ENCODE peak calls at places on chromosomes 12 and 14, in seven cellular contexts. F, X, C, H, I, O and J are unnamed samples.

GRCh38 chr12:94263011-94263786 is 114.8 kb downstream of the PLXNC1 start:
- DNase-seq in C (no peak), I (peak), O (no peak), X (peak), H (peak), F (no peak), J (no peak)

GRCh38 chr14:52051251-52051650 is 17.6 kb downstream of the NID2 start:
- DNase-seq in X (no peak), C (no peak), O (no peak), I (no peak), F (no peak), H (no peak), J (peak)

GRCh38 chr14:73027546-73027945 is 640 bp upstream of the ZFYVE1 start:
- DNase-seq in O (no peak), I (no peak), X (no peak), C (no peak), H (no peak), F (no peak), J (no peak)

GRCh38 chr14:51182166-51182565 is 57.9 kb upstream of the TMX1 start:
- DNase-seq in O (no peak), X (no peak), H (no peak), C (no peak), I (no peak), F (no peak), J (no peak)

GRCh38 chr14:67187826-67188225 is 1.4 kb upstream of the GARIN2 start:
- DNase-seq in O (no peak), C (peak), X (no peak), F (no peak), H (no peak), I (no peak), J (no peak)

GRCh38 chr12:76489737-76490136 is 69.8 kb downstream of the OSBPL8 start:
- DNase-seq in O (no peak), H (no peak), X (no peak), I (no peak), C (no peak), F (no peak), J (no peak)

GRCh38 chr12:91579516-91580263 is 397.1 kb upstream of the DCN start:
- DNase-seq in X (no peak), I (no peak), C (no peak), H (no peak), O (no peak), F (no peak), J (no peak)

GRCh38 chr14:40221428-40221827 is 789.2 kb upstream of the FBXO33 start:
- DNase-seq in F (no peak), I (no peak), H (no peak), X (no peak), O (peak), C (no peak), J (no peak)

GRCh38 chr12:80041071-80041470 is 58.3 kb upstream of the OTOGL start:
- DNase-seq in O (no peak), C (no peak), I (no peak), H (no peak), F (no peak), X (no peak), J (no peak)

GRCh38 chr14:77119852-77120251 is 21.7 kb downstream of the ZDHHC22 start:
- DNase-seq in C (no peak), F (no peak), H (no peak), X (no peak), I (no peak), O (no peak), J (no peak)

GRCh38 chr12:123398177-123398916 is 14.4 kb downstream of the KMT5A start:
- DNase-seq in O (peak), H (no peak), I (no peak), C (no peak), X (no peak), F (no peak), J (no peak)

GRCh38 chr14:104101086-104101621 is 15.7 kb downstream of the ASPG start:
- DNase-seq in I (no peak), O (peak), F (no peak), H (peak), C (no peak), X (no peak), J (no peak)

GRCh38 chr14:42550282-42550681 is 943.6 kb downstream of the LRFN5 start:
- DNase-seq in I (no peak), H (no peak), X (no peak), C (no peak), F (no peak), O (no peak), J (no peak)

GRCh38 chr12:83039413-83039812 is 352.7 kb downstream of the TMTC2 start:
- DNase-seq in X (no peak), O (no peak), C (no peak), F (no peak), I (no peak), H (no peak), J (no peak)

GRCh38 chr12:2336409-2336829 is 283.6 kb downstream of the CACNA1C start:
- DNase-seq in I (no peak), O (no peak), F (no peak), X (peak), H (no peak), C (peak), J (no peak)

GRCh38 chr12:6708968-6709394 is 8.4 kb upstream of the PIANP start:
- DNase-seq in H (peak), X (no peak), F (no peak), O (no peak), I (no peak), C (no peak), J (no peak)

GRCh38 chr12:9673404-9674225 is 4.1 kb downstream of the CLEC2D start:
- DNase-seq in H (peak), C (peak), F (no peak), O (no peak), X (no peak), I (peak), J (no peak)

GRCh38 chr12:23006413-23006812 is 381.4 kb downstream of the ETNK1 start:
- DNase-seq in H (no peak), I (no peak), X (no peak), F (no peak), O (no peak), C (no peak), J (no peak)

GRCh38 chr14:27672047-27672446 is 1074.2 kb upstream of the NOVA1 start:
- DNase-seq in O (no peak), I (peak), X (no peak), F (no peak), H (no peak), C (no peak), J (no peak)

GRCh38 chr14:32438511-32438910 is 109.4 kb downstream of the AKAP6 start:
- DNase-seq in X (no peak), O (no peak), I (no peak), C (no peak), H (no peak), F (no peak), J (no peak)

GRCh38 chr14:71471604-71472003 is 460.6 kb upstream of the RGS6 start:
- DNase-seq in H (no peak), F (no peak), O (no peak), X (no peak), C (no peak), I (no peak), J (no peak)

GRCh38 chr12:89918172-89918880 is 209.7 kb upstream of the ATP2B1 start:
- DNase-seq in O (no peak), I (no peak), C (no peak), F (no peak), X (no peak), H (no peak), J (no peak)

GRCh38 chr12:12999959-13000615 is at the start of gene HEBP1:
- DNase-seq in I (peak), F (no peak), O (peak), X (peak), C (peak), H (peak), J (peak)

GRCh38 chr12:124324803-124325705 is 30.2 kb downstream of the RFLNA start:
- DNase-seq in X (no peak), H (no peak), F (no peak), O (no peak), I (no peak), C (no peak), J (no peak)

GRCh38 chr14:61750708-61751474 is 11.3 kb upstream of the SNAPC1 start:
- DNase-seq in I (peak), F (peak), X (peak), C (peak), H (peak), O (peak), J (peak)

GRCh38 chr12:49223590-49224369 is 34.9 kb upstream of the TUBA1A start:
- DNase-seq in X (no peak), F (no peak), C (no peak), I (no peak), O (no peak), H (no peak), J (no peak)

GRCh38 chr14:89630096-89630829 is 213.2 kb upstream of the FOXN3 start:
- DNase-seq in C (no peak), I (no peak), O (no peak), F (no peak), X (no peak), H (no peak), J (no peak)

GRCh38 chr12:124698211-124698997 is 131.0 kb upstream of the NCOR2 start:
- DNase-seq in O (no peak), H (no peak), X (no peak), I (no peak), F (no peak), C (no peak), J (no peak)

GRCh38 chr14:63438065-63438757 is 105.0 kb downstream of the PPP2R5E start:
- DNase-seq in O (peak), X (peak), H (no peak), I (peak), C (peak), F (no peak), J (peak)
- TF ChIP-seq POLR2AphosphoS5 in O (peak), X (no peak), H (no peak), I (no peak), C (no peak), F (no peak), J (peak)

GRCh38 chr14:93536945-93537344 is 106.2 kb downstream of the UNC79 start:
- DNase-seq in I (peak), X (no peak), H (no peak), C (peak), F (no peak), O (no peak), J (no peak)
- TF ChIP-seq CTCF in I (peak), X (no peak), H (no peak), C (peak), F (no peak), O (no peak), J (no peak)

GRCh38 chr12:57839996-57840395 is 6.5 kb downstream of the CTDSP2 start:
- DNase-seq in H (no peak), C (no peak), I (no peak), F (no peak), O (no peak), X (no peak), J (no peak)

GRCh38 chr12:57841445-57841844 is 5.1 kb downstream of the CTDSP2 start:
- DNase-seq in O (no peak), H (no peak), F (no peak), I (no peak), X (no peak), C (no peak), J (no peak)

GRCh38 chr12:57838594-57839302 is 7.8 kb downstream of the CTDSP2 start:
- DNase-seq in F (no peak), C (no peak), H (no peak), X (peak), I (no peak), O (no peak), J (no peak)

GRCh38 chr12:57842342-57843294 is 3.9 kb downstream of the CTDSP2 start:
- DNase-seq in F (no peak), O (no peak), H (no peak), X (no peak), I (peak), C (no peak), J (no peak)

GRCh38 chr12:57840701-57841100 is 5.8 kb downstream of the CTDSP2 start:
- DNase-seq in O (no peak), F (no peak), H (no peak), I (no peak), X (no peak), C (no peak), J (no peak)
- H3K4me3 ChIP-seq in O (no peak), F (no peak), H (no peak), I (no peak), X (no peak), C (no peak), J (peak)

DNA sequence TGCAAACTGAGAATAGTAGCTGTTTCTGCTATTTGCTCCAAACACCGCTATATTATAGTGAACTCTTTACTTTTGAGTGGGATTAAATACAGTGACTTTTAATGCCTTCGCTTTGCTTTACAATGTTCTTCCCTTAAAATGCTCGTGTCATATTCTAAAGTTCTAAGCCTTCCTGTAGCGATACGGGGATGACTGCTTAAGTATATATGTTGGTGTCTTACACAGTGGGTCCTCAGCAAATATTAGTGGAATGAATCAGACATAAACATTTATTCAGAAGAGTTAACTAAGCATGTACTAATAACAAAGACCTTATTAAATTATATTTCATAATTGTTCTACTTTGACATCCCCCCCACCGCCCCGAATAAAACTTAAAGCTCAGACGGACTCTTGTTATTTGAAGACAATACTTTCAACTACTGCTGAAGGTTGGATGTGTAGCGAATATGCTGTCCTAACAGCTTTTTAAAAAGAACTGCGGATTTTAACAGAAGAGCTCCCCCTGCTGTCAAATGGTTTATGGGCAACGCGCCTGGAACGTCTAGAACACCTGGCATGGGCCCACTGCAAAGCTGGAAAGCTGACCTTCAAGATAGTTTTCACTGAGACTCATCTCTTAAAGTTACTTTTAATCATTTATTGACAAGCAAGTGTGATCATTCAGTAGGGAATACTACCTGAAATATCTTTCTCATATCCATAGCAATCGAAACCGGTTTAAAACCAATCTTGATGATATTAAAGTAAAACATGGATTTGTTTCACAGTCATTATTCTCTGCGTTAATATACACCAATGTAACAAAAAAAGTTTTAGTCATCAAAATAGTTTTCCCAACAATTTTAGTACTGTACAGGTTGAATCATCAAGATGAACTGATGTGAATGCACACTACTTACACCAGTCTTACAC is 136.7 kb upstream of the KRAS start:
- DNase-seq in H (peak), C (peak), O (peak), X (peak), F (no peak), I (peak), J (peak)
- TF ChIP-seq POLR2AphosphoS5 in H (no peak), C (no peak), O (peak), X (no peak), F (no peak), I (no peak), J (peak)

DNA sequence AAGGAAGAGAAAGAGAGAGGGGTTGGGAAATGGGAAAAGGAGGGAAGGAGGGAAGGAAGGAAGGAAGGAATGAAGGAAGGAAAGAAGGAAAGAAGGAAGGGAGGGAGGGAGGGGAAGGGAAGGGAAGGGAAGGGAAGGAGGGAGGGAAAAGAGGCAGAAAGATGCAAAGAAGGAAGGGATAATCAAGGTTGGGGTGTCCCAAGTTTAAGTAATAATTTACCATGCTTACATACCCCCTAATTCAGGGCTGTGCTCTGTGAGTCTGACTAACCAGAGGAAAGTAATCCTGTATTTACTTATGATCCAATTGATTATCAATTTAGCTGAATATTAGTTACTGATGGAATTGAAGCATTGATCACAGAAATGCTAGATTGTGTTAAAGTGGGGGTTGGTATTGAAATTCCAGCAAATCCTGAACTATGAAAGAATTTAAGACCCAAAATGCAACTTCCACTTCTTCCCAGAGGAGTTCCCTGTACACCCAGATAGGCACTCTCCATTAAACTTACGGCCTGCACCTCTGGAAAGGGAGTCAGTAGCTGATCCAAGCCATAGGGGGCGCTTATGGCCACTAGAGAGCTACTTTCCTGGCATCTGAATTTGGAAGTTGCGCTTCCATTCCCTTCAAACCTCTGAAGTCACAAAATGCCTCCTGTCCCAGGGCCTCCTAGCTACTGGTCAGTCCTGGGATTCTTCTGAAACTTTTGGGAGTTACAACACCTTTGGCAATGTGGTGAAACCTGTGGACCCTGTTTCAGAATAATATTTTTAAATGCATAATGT is 162.7 kb upstream of the PWP1 start:
- DNase-seq in C (no peak), X (no peak), F (peak), I (peak), H (no peak), O (no peak), J (no peak)
- TF ChIP-seq CTCF in C (peak), X (no peak), F (peak), I (peak), H (no peak), O (no peak), J (no peak)

DNA sequence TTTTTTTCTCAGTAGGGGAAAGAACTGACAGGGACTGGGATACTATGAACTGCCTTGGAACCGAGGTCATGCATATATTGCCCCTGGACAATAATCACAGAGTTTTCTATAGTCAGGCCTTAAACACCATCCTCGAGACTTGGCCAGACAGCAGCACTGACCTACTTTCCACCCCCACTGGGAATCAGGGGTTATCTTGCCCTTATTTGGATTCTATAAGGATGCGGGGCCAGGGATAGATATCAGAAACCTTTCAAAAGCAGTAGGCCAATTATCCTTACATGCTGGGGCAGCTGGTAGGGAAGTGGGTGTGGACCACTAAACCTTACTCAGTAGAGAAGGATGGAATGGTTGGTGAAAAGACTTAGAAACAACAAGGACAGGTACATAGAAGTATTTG is 2.0 kb downstream of the ZNF219 start:
- DNase-seq in F (no peak), O (no peak), C (no peak), H (no peak), X (no peak), I (no peak), J (no peak)
- H3K4me3 ChIP-seq in F (peak), O (no peak), C (no peak), H (no peak), X (no peak), I (peak), J (no peak)

GRCh38 chr14:33728010-33728498 is 222.8 kb downstream of the EGLN3 start:
- DNase-seq in X (no peak), H (no peak), O (no peak), F (no peak), C (no peak), I (no peak), J (no peak)
- TF ChIP-seq POLR2AphosphoS5 in X (no peak), H (no peak), O (no peak), F (no peak), C (no peak), I (no peak), J (no peak)

GRCh38 chr14:45990252-45990651 is 661.3 kb downstream of the RPL10L start:
- DNase-seq in X (no peak), O (no peak), F (no peak), H (no peak), I (peak), C (peak), J (no peak)
- TF ChIP-seq CTCF in X (no peak), O (no peak), F (no peak), H (no peak), I (no peak), C (peak), J (no peak)

DNA sequence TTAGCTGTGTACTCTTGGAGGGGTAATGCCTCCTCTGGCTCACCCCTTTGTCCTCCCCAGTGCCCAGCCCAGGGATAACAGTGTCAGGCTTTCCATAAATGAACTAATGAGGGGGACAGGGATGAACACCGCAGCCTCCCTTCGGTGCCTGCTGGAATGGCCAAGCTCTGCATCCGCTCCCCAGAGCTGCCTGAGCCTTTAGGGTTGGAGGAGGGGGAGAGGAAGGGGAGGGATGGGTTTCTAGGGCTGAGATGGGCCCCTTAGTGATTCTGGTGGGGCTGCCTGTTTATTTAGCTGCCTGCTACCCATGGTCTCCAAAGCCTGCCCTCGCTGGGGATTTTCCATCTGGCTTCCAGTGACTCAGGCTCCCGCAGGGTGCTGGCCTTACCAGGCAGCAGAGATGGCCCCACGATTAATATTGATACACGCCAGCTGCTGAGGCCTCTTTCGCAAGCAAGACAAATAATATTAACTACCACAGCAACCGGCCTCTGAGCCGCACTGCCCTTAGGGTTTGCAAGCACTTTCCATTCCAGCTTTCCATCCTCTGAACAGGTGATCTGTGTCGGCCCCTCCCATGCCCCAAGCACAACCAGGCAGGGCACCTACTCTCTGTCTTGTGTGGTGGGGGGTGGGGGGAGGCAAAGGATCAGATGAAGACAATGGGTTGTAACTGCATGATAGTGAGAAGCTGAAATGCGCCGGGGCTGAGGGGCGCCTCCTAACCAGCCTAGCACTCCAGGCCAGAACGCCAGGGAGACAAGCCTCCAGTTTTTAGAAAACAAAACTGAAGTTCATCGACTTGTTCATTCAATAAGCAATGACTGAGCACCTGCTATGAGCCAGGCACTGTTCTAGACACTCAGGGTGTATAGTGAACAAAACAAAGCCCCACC is 56.7 kb downstream of the C14orf132 start:
- DNase-seq in O (peak), F (no peak), H (no peak), X (no peak), I (peak), C (no peak), J (no peak)
- H3K4me3 ChIP-seq in O (no peak), F (no peak), H (no peak), X (no peak), I (no peak), C (no peak), J (no peak)